ENCODE peak calls at places on chromosomes 16 and 17, in eight cellular contexts. One of them, this sample, is unnamed.

GRCh38 chr17:5128905-5129535 is 13.2 kb downstream of the USP6 start:
- DNase-seq in body of pancreas: no peak
- DNase-seq in IMR-90: no peak
- DNase-seq in breast epithelium: no peak
- DNase-seq in fibroblast of lung: no peak
- DNase-seq in GM12864: no peak
- DNase-seq in K562: no peak
- DNase-seq in lung: peak
- DNase-seq in this sample: no peak

GRCh38 chr16:57534881-57535658 is 1.3 kb downstream of the CCDC102A start:
- DNase-seq in body of pancreas: peak
- DNase-seq in IMR-90: no peak
- DNase-seq in breast epithelium: peak
- DNase-seq in fibroblast of lung: no peak
- DNase-seq in GM12864: no peak
- DNase-seq in K562: no peak
- DNase-seq in lung: no peak
- DNase-seq in this sample: no peak

GRCh38 chr17:956905-957304 is 22.7 kb downstream of the NXN start:
- DNase-seq in body of pancreas: no peak
- DNase-seq in IMR-90: no peak
- DNase-seq in breast epithelium: no peak
- DNase-seq in fibroblast of lung: peak
- DNase-seq in GM12864: no peak
- DNase-seq in K562: peak
- DNase-seq in lung: no peak
- DNase-seq in this sample: no peak

GRCh38 chr17:38745545-38745944 is 2.6 kb downstream of the PCGF2 start:
- DNase-seq in body of pancreas: no peak
- DNase-seq in IMR-90: no peak
- DNase-seq in breast epithelium: no peak
- DNase-seq in fibroblast of lung: no peak
- DNase-seq in GM12864: no peak
- DNase-seq in K562: no peak
- DNase-seq in lung: no peak
- DNase-seq in this sample: no peak

GRCh38 chr16:11121909-11122692 is 133.9 kb downstream of the SOCS1 start:
- DNase-seq in body of pancreas: no peak
- DNase-seq in IMR-90: no peak
- DNase-seq in breast epithelium: no peak
- DNase-seq in fibroblast of lung: peak
- DNase-seq in GM12864: no peak
- DNase-seq in K562: no peak
- DNase-seq in lung: no peak
- DNase-seq in this sample: no peak

GRCh38 chr17:56146005-56146404 is 7.3 kb upstream of the ANKFN1 start:
- DNase-seq in body of pancreas: no peak
- DNase-seq in IMR-90: no peak
- DNase-seq in breast epithelium: no peak
- DNase-seq in fibroblast of lung: no peak
- DNase-seq in GM12864: no peak
- DNase-seq in K562: no peak
- DNase-seq in lung: no peak
- DNase-seq in this sample: no peak

GRCh38 chr16:88335150-88335685 is 47.5 kb upstream of the ZNF469 start:
- DNase-seq in body of pancreas: no peak
- DNase-seq in IMR-90: no peak
- DNase-seq in breast epithelium: no peak
- DNase-seq in fibroblast of lung: peak
- DNase-seq in GM12864: no peak
- DNase-seq in K562: no peak
- DNase-seq in lung: no peak
- DNase-seq in this sample: peak

GRCh38 chr16:28191364-28191985 is 20.3 kb downstream of the XPO6 start:
- DNase-seq in body of pancreas: no peak
- DNase-seq in IMR-90: no peak
- DNase-seq in breast epithelium: no peak
- DNase-seq in fibroblast of lung: no peak
- DNase-seq in GM12864: no peak
- DNase-seq in K562: no peak
- DNase-seq in lung: no peak
- DNase-seq in this sample: no peak

GRCh38 chr17:58232707-58233156 is 5.7 kb upstream of the LPO start:
- DNase-seq in body of pancreas: no peak
- DNase-seq in IMR-90: peak
- DNase-seq in breast epithelium: no peak
- DNase-seq in fibroblast of lung: peak
- DNase-seq in GM12864: peak
- DNase-seq in K562: peak
- DNase-seq in lung: no peak
- DNase-seq in this sample: peak

GRCh38 chr17:69450857-69451410 is 36.4 kb downstream of the MAP2K6 start:
- DNase-seq in body of pancreas: no peak
- DNase-seq in IMR-90: no peak
- DNase-seq in breast epithelium: no peak
- DNase-seq in fibroblast of lung: peak
- DNase-seq in GM12864: no peak
- DNase-seq in K562: no peak
- DNase-seq in lung: no peak
- DNase-seq in this sample: no peak

GRCh38 chr17:954431-955164 is 25.0 kb downstream of the NXN start:
- DNase-seq in body of pancreas: no peak
- DNase-seq in IMR-90: peak
- DNase-seq in breast epithelium: no peak
- DNase-seq in fibroblast of lung: peak
- DNase-seq in GM12864: no peak
- DNase-seq in K562: no peak
- DNase-seq in lung: peak
- DNase-seq in this sample: peak

GRCh38 chr16:2786826-2787151 is 571 bp downstream of the PRSS33 start:
- DNase-seq in body of pancreas: no peak
- DNase-seq in IMR-90: no peak
- DNase-seq in breast epithelium: no peak
- DNase-seq in fibroblast of lung: no peak
- DNase-seq in GM12864: no peak
- DNase-seq in K562: no peak
- DNase-seq in lung: no peak
- DNase-seq in this sample: no peak

GRCh38 chr16:50515218-50515617 is 33.0 kb upstream of the NKD1 start:
- DNase-seq in body of pancreas: no peak
- DNase-seq in IMR-90: no peak
- DNase-seq in breast epithelium: no peak
- DNase-seq in fibroblast of lung: no peak
- DNase-seq in GM12864: no peak
- DNase-seq in K562: no peak
- DNase-seq in lung: no peak
- DNase-seq in this sample: no peak

GRCh38 chr17:47213540-47213939 is 4.4 kb downstream of the MYL4 start:
- DNase-seq in body of pancreas: no peak
- DNase-seq in IMR-90: no peak
- DNase-seq in breast epithelium: no peak
- DNase-seq in fibroblast of lung: no peak
- DNase-seq in GM12864: no peak
- DNase-seq in K562: peak
- DNase-seq in lung: no peak
- DNase-seq in this sample: no peak

GRCh38 chr17:5826384-5826783 is 242.1 kb upstream of the NLRP1 start:
- DNase-seq in body of pancreas: no peak
- DNase-seq in IMR-90: peak
- DNase-seq in breast epithelium: no peak
- DNase-seq in fibroblast of lung: peak
- DNase-seq in GM12864: no peak
- DNase-seq in K562: no peak
- DNase-seq in lung: no peak
- DNase-seq in this sample: no peak

GRCh38 chr17:76091526-76092285 is 11.9 kb downstream of the EXOC7 start:
- DNase-seq in body of pancreas: no peak
- DNase-seq in IMR-90: no peak
- DNase-seq in breast epithelium: no peak
- DNase-seq in fibroblast of lung: no peak
- DNase-seq in GM12864: no peak
- DNase-seq in K562: no peak
- DNase-seq in lung: no peak
- DNase-seq in this sample: no peak

GRCh38 chr17:58970966-58971575 is 135.6 kb downstream of the TRIM37 start:
- DNase-seq in body of pancreas: no peak
- DNase-seq in IMR-90: peak
- DNase-seq in breast epithelium: no peak
- DNase-seq in fibroblast of lung: peak
- DNase-seq in GM12864: no peak
- DNase-seq in K562: no peak
- DNase-seq in lung: no peak
- DNase-seq in this sample: peak

GRCh38 chr17:33475594-33475993 is 182.5 kb upstream of the ASIC2 start:
- DNase-seq in body of pancreas: no peak
- DNase-seq in IMR-90: no peak
- DNase-seq in breast epithelium: no peak
- DNase-seq in fibroblast of lung: no peak
- DNase-seq in GM12864: no peak
- DNase-seq in K562: peak
- DNase-seq in lung: no peak
- DNase-seq in this sample: no peak

GRCh38 chr17:76929572-76929971 is 61.4 kb downstream of the MGAT5B start:
- DNase-seq in body of pancreas: no peak
- DNase-seq in IMR-90: no peak
- DNase-seq in breast epithelium: no peak
- DNase-seq in fibroblast of lung: no peak
- DNase-seq in GM12864: no peak
- DNase-seq in K562: no peak
- DNase-seq in lung: no peak
- DNase-seq in this sample: no peak

DNA sequence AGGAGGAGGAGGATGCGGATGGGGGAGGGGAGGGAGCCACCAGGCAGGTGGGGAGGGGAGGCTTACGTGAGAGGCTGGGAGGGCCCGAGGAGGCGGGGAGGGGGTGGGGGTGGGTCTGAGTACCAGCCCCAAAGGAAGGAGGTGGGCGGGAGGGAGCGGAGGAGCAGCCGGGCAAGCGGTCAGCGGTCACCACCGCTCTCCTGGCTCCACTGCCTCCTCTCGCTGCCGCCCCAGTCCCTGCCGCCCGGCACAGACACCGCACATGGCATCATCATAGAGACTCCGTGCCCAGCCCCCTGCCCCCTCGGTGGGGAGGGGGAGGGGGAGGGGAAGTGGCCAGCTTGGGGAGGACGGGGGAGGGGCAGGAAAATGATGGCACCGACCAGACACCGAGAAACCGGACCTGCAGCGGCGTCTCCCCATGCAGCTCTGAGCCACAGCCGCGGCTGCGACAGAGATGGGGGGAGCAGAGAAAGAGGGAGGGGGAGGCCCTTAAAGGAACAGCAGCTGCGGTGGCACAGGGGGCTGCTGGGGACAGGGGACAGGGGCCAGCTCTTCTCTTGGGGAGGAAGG is at the start of gene TLCD3B:
- DNase-seq in body of pancreas: no peak
- DNase-seq in IMR-90: no peak
- DNase-seq in breast epithelium: no peak
- DNase-seq in fibroblast of lung: no peak
- DNase-seq in GM12864: no peak
- DNase-seq in K562: no peak
- DNase-seq in lung: no peak
- DNase-seq in this sample: no peak
- H3K4me3 ChIP-seq in body of pancreas: no peak
- H3K4me3 ChIP-seq in IMR-90: no peak
- H3K4me3 ChIP-seq in breast epithelium: peak
- H3K4me3 ChIP-seq in fibroblast of lung: no peak
- H3K4me3 ChIP-seq in GM12864: no peak
- H3K4me3 ChIP-seq in K562: no peak
- H3K4me3 ChIP-seq in lung: no peak
- H3K4me3 ChIP-seq in this sample: no peak

DNA sequence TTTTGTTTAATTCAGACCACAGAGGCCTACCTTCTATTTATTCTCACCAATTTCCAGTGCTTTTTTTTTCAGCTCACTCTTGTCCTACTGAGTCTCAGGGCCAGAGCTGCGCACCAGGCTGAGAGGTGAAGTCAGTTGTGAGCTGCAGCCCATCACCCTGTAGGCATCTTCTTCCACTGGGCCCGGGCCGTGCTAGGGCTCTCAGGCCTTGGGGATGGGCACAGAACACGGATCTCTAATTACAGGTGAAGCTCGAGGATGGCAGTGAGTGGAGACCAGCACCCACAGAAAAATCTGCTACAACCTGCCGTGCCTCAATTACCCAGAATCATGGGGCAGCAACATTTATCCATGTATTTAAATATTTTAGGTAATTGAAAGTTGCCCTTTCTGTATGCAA is 82.1 kb downstream of the IRX5 start:
- DNase-seq in body of pancreas: no peak
- DNase-seq in IMR-90: no peak
- DNase-seq in breast epithelium: no peak
- DNase-seq in fibroblast of lung: no peak
- DNase-seq in GM12864: no peak
- DNase-seq in K562: no peak
- DNase-seq in lung: no peak
- DNase-seq in this sample: no peak
- H3K4me3 ChIP-seq in body of pancreas: no peak
- H3K4me3 ChIP-seq in IMR-90: no peak
- H3K4me3 ChIP-seq in breast epithelium: no peak
- H3K4me3 ChIP-seq in fibroblast of lung: no peak
- H3K4me3 ChIP-seq in GM12864: no peak
- H3K4me3 ChIP-seq in K562: no peak
- H3K4me3 ChIP-seq in lung: no peak
- H3K4me3 ChIP-seq in this sample: no peak

DNA sequence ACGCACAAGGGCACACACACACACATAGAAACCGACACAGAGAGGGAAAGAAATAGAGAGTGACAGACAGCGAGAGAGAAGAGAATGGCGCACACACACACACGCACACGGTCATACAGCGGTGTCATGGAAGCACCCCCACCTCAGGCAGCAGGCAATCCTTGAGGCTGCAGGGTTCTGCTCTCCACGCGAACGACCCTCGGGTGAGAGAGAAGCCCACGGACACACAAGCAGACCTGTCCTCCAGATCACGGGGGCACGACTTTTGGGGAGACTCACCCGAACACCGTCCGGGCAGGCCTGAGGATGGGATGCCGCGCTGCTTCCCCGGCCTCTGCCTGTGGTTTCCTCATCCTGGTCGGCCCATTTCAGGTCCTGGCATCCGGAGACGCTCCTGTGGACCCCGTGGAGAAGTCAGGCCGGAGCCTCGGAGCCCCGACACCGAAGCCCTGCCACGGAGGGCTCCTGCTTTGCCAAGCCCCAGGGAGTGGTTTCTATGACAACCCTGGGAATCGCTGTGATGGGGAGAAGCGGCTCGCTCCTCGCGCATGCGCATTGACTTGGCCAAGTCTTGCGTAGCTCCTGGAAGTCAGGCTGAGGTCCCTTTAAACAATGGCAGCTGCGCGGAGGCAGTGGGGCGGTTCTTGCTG is 118.2 kb upstream of the KCNJ18 start:
- DNase-seq in body of pancreas: peak
- DNase-seq in IMR-90: peak
- DNase-seq in breast epithelium: no peak
- DNase-seq in fibroblast of lung: peak
- DNase-seq in GM12864: no peak
- DNase-seq in K562: no peak
- DNase-seq in lung: no peak
- DNase-seq in this sample: peak
- H3K4me3 ChIP-seq in body of pancreas: no peak
- H3K4me3 ChIP-seq in IMR-90: peak
- H3K4me3 ChIP-seq in breast epithelium: peak
- H3K4me3 ChIP-seq in fibroblast of lung: peak
- H3K4me3 ChIP-seq in GM12864: no peak
- H3K4me3 ChIP-seq in K562: no peak
- H3K4me3 ChIP-seq in lung: peak
- H3K4me3 ChIP-seq in this sample: peak

GRCh38 chr17:73901661-73902415 is 257.6 kb upstream of the SDK2 start:
- DNase-seq in body of pancreas: peak
- DNase-seq in IMR-90: no peak
- DNase-seq in breast epithelium: no peak
- DNase-seq in fibroblast of lung: no peak
- DNase-seq in GM12864: no peak
- DNase-seq in K562: no peak
- DNase-seq in lung: peak
- DNase-seq in this sample: no peak
- H3K4me3 ChIP-seq in body of pancreas: no peak
- H3K4me3 ChIP-seq in IMR-90: no peak
- H3K4me3 ChIP-seq in breast epithelium: peak
- H3K4me3 ChIP-seq in fibroblast of lung: no peak
- H3K4me3 ChIP-seq in GM12864: no peak
- H3K4me3 ChIP-seq in K562: no peak
- H3K4me3 ChIP-seq in lung: no peak
- H3K4me3 ChIP-seq in this sample: no peak

This sample was measured in AG10803.